ENCODE peak calls at places on chromosomes 6 and 20, in four cellular contexts. S is erythroblast; P is activated CD4-positive, alpha-beta memory T cell treated with anti-CD3 and anti-CD28 coated beads for 36 hours; E is stimulated activated CD8-positive, alpha-beta memory T cell treated with anti-CD3 and anti-CD28 coated beads, Interleukin-15, amount 100 ng/mL, for 1 hour. Y is an unnamed sample.

GRCh38 chr6:71103150-71103549 is 146.3 kb upstream of the B3GAT2 start:
- DNase-seq in E (no peak), S (no peak), P (no peak), Y (no peak)

GRCh38 chr20:5552154-5552553 is 198.0 kb upstream of the SHLD1 start:
- DNase-seq in E (no peak), P (no peak), S (no peak), Y (no peak)

GRCh38 chr20:47940101-47940813 is 155.0 kb upstream of the SULF2 start:
- DNase-seq in E (no peak), P (no peak), S (no peak), Y (no peak)

GRCh38 chr6:166638566-166638965 is 11.5 kb upstream of the RPS6KA2 start:
- DNase-seq in S (no peak), P (no peak), E (no peak), Y (no peak)

GRCh38 chr6:127516676-127517273 is 2.4 kb downstream of the MTCL3 start:
- DNase-seq in S (peak), P (peak), E (no peak), Y (peak)

GRCh38 chr6:19382676-19383075 is 454.5 kb upstream of the ID4 start:
- DNase-seq in P (no peak), S (no peak), E (no peak), Y (no peak)

GRCh38 chr6:120077489-120077888 is 727.9 kb upstream of the MAN1A1 start:
- DNase-seq in E (no peak), P (no peak), S (no peak), Y (no peak)

GRCh38 chr20:57439432-57439831 is 48.2 kb downstream of the RBM38 start:
- DNase-seq in P (no peak), S (no peak), E (no peak), Y (no peak)

GRCh38 chr20:3839328-3839727 is 7.3 kb upstream of the MAVS start:
- DNase-seq in P (no peak), E (no peak), S (peak), Y (no peak)

GRCh38 chr6:112502348-112503130 is 155.4 kb downstream of the RFPL4B start:
- DNase-seq in P (no peak), E (no peak), S (no peak), Y (no peak)

GRCh38 chr6:18022398-18023231 is 35.2 kb upstream of the KIF13A start:
- DNase-seq in E (no peak), S (no peak), P (no peak), Y (no peak)

GRCh38 chr6:16200231-16200941 is 38.0 kb upstream of the GMPR start:
- DNase-seq in S (no peak), P (no peak), E (no peak), Y (no peak)

GRCh38 chr20:58012731-58013510 is 215.5 kb downstream of the ANKRD60 start:
- DNase-seq in S (no peak), E (no peak), P (no peak), Y (no peak)

GRCh38 chr6:14559754-14560527 is 442.4 kb downstream of the CD83 start:
- DNase-seq in P (no peak), S (no peak), E (no peak), Y (no peak)

GRCh38 chr20:49270736-49271135 is 7.1 kb downstream of the ZNFX1 start:
- DNase-seq in P (no peak), S (no peak), E (no peak), Y (no peak)

Y was measured in activated naive CD4-positive, alpha-beta T cell treated with anti-CD3 and anti-CD28 coated beads, Interleukin-2, amount 10 ng/mL, durations not matched to agents 7 days and 5 days.